ENCODE peak calls at places on chromosomes 3 and 15, in ten cellular contexts. I is suprapubic skin, G is lower lobe of right lung, E is cardiac muscle cell, O is colonic mucosa, L is psoas muscle, M is heart left ventricle, S is stomach, R is ascending aorta, N is transverse colon. F is an unnamed sample.

GRCh38 chr3:145648396-145648795 is 512.6 kb downstream of the PLOD2 start:
- DNase-seq in I (no peak), G (no peak), E (no peak), O (no peak), L (no peak), M (no peak), S (no peak), R (no peak), N (no peak), F (no peak)

GRCh38 chr3:143464850-143465249 is 345.3 kb downstream of the CHST2 start:
- DNase-seq in I (no peak), G (no peak), E (no peak), O (peak), L (peak), M (no peak), S (no peak), R (no peak), N (no peak), F (no peak)

GRCh38 chr3:197398301-197398878 is 100.0 kb upstream of the DLG1 start:
- DNase-seq in I (no peak), G (no peak), E (no peak), O (no peak), L (no peak), M (no peak), S (no peak), R (no peak), N (no peak), F (no peak)

GRCh38 chr3:19270471-19270870 is 122.2 kb downstream of the KCNH8 start:
- DNase-seq in I (no peak), G (no peak), E (no peak), O (no peak), L (no peak), M (no peak), S (no peak), R (no peak), N (no peak), F (no peak)

GRCh38 chr15:37095197-37095992 is 5.0 kb downstream of the MEIS2 start:
- DNase-seq in I (peak), G (no peak), E (no peak), O (no peak), L (peak), M (no peak), S (no peak), R (no peak), N (no peak), F (no peak)

GRCh38 chr3:189756651-189757078 is 125.5 kb downstream of the TP63 start:
- DNase-seq in I (no peak), G (no peak), E (no peak), O (no peak), L (no peak), M (no peak), S (no peak), R (no peak), N (no peak), F (no peak)

GRCh38 chr3:3821780-3822179 is 22.5 kb downstream of the LRRN1 start:
- DNase-seq in I (no peak), G (no peak), E (no peak), O (no peak), L (no peak), M (no peak), S (no peak), R (no peak), N (no peak), F (no peak)

GRCh38 chr3:32817561-32818430 is at the start of gene TRIM71:
- DNase-seq in I (no peak), G (no peak), E (no peak), O (no peak), L (no peak), M (no peak), S (no peak), R (no peak), N (no peak), F (no peak)

GRCh38 chr15:62067448-62068044 is 769 bp downstream of the C2CD4A start:
- DNase-seq in I (peak), G (peak), E (peak), O (peak), L (peak), M (peak), S (peak), R (no peak), N (peak), F (no peak)

GRCh38 chr3:188266581-188267274 is 112.8 kb downstream of the LPP start:
- DNase-seq in I (no peak), G (peak), E (peak), O (no peak), L (peak), M (no peak), S (peak), R (peak), N (peak), F (peak)

GRCh38 chr15:40452296-40453090 is 11.7 kb downstream of the BAHD1 start:
- DNase-seq in I (no peak), G (no peak), E (no peak), O (no peak), L (peak), M (no peak), S (no peak), R (no peak), N (no peak), F (no peak)

GRCh38 chr15:55221090-55222011 is 24.6 kb upstream of the RSL24D1 start:
- DNase-seq in I (no peak), G (no peak), E (peak), O (no peak), L (no peak), M (no peak), S (no peak), R (no peak), N (no peak), F (no peak)

GRCh38 chr15:32652178-32652577 is 10.7 kb downstream of the SCG5 start:
- DNase-seq in I (no peak), G (no peak), E (no peak), O (no peak), L (no peak), M (no peak), S (no peak), R (no peak), N (no peak), F (no peak)

GRCh38 chr3:69770219-69770618 is 31.0 kb downstream of the MITF start:
- DNase-seq in I (no peak), G (no peak), E (no peak), O (no peak), L (no peak), M (no peak), S (no peak), R (no peak), N (no peak), F (no peak)

GRCh38 chr3:195094211-195094921 is 176.6 kb downstream of the XXYLT1 start:
- DNase-seq in I (no peak), G (peak), E (no peak), O (no peak), L (peak), M (no peak), S (no peak), R (no peak), N (peak), F (no peak)

GRCh38 chr3:119697394-119697793 is 5.4 kb upstream of the CFAP91 start:
- DNase-seq in I (no peak), G (no peak), E (no peak), O (no peak), L (no peak), M (no peak), S (no peak), R (no peak), N (no peak), F (no peak)

GRCh38 chr3:183449391-183449790 is 21.0 kb upstream of the MCF2L2 start:
- DNase-seq in I (no peak), G (no peak), E (peak), O (no peak), L (no peak), M (no peak), S (no peak), R (no peak), N (no peak), F (no peak)

GRCh38 chr3:170717410-170718402 is 131.8 kb upstream of the SLC7A14 start:
- DNase-seq in I (no peak), G (peak), E (peak), O (no peak), L (no peak), M (no peak), S (no peak), R (no peak), N (no peak), F (no peak)

GRCh38 chr3:101807884-101808283 is 28.9 kb downstream of the NXPE3 start:
- DNase-seq in I (no peak), G (no peak), E (no peak), O (no peak), L (no peak), M (no peak), S (no peak), R (no peak), N (no peak), F (no peak)

GRCh38 chr3:139203752-139204151 is 140.1 kb upstream of the MRPS22 start:
- DNase-seq in I (no peak), G (no peak), E (no peak), O (no peak), L (no peak), M (no peak), S (no peak), R (no peak), N (no peak), F (no peak)

GRCh38 chr15:79101866-79102581 is 11.4 kb upstream of the RASGRF1 start:
- DNase-seq in I (no peak), G (no peak), E (peak), O (no peak), L (no peak), M (no peak), S (no peak), R (no peak), N (no peak), F (peak)

GRCh38 chr3:152376351-152377183 is 107.8 kb downstream of the MBNL1 start:
- DNase-seq in I (no peak), G (peak), E (peak), O (no peak), L (no peak), M (no peak), S (no peak), R (no peak), N (peak), F (no peak)

GRCh38 chr15:55694652-55695150 is 48.3 kb downstream of the PRTG start:
- DNase-seq in I (no peak), G (no peak), E (no peak), O (peak), L (no peak), M (no peak), S (no peak), R (no peak), N (no peak), F (no peak)

GRCh38 chr3:82807781-82808180 is 1046.3 kb upstream of the GBE1 start:
- DNase-seq in I (no peak), G (peak), E (no peak), O (no peak), L (no peak), M (no peak), S (no peak), R (no peak), N (no peak), F (no peak)

GRCh38 chr15:72835289-72835890 is 51.8 kb upstream of the ADPGK start:
- DNase-seq in I (no peak), G (no peak), E (peak), O (peak), L (no peak), M (no peak), S (no peak), R (no peak), N (peak), F (peak)

GRCh38 chr15:57041416-57041815 is 123.0 kb downstream of the TCF12 start:
- DNase-seq in I (no peak), G (no peak), E (no peak), O (no peak), L (no peak), M (no peak), S (no peak), R (no peak), N (no peak), F (no peak)

GRCh38 chr15:99164119-99164518 is 59.2 kb downstream of the SYNM start:
- DNase-seq in I (no peak), G (no peak), E (no peak), O (no peak), L (no peak), M (no peak), S (no peak), R (no peak), N (no peak), F (no peak)

GRCh38 chr15:55796321-55796965 is 53.5 kb upstream of the PRTG start:
- DNase-seq in I (no peak), G (no peak), E (peak), O (no peak), L (no peak), M (no peak), S (no peak), R (no peak), N (no peak), F (no peak)

GRCh38 chr3:49498655-49499054 is 28.6 kb downstream of the DAG1 start:
- DNase-seq in I (no peak), G (no peak), E (no peak), O (no peak), L (no peak), M (no peak), S (no peak), R (no peak), N (no peak), F (no peak)

GRCh38 chr3:48465531-48466378 is 19.2 kb downstream of the ATRIP start:
- DNase-seq in I (peak), G (peak), E (peak), O (peak), L (peak), M (peak), S (peak), R (peak), N (peak), F (peak)

GRCh38 chr15:67228286-67228685 is 26.2 kb downstream of the AAGAB start:
- DNase-seq in I (no peak), G (no peak), E (no peak), O (no peak), L (no peak), M (no peak), S (no peak), R (no peak), N (no peak), F (no peak)

GRCh38 chr3:46882377-46883015 is 5.0 kb downstream of the PTH1R start:
- DNase-seq in I (no peak), G (no peak), E (peak), O (no peak), L (no peak), M (no peak), S (no peak), R (no peak), N (no peak), F (no peak)

GRCh38 chr3:179973931-179974361 is 62.8 kb downstream of the PEX5L start:
- DNase-seq in I (no peak), G (no peak), E (no peak), O (no peak), L (no peak), M (no peak), S (no peak), R (no peak), N (no peak), F (no peak)

GRCh38 chr3:22748453-22748852 is 454.7 kb upstream of the UBE2E2 start:
- DNase-seq in I (no peak), G (no peak), E (no peak), O (no peak), L (no peak), M (no peak), S (no peak), R (no peak), N (no peak), F (no peak)

GRCh38 chr15:22831473-22831872 is 7.0 kb upstream of the NIPA2 start:
- DNase-seq in I (no peak), G (no peak), E (no peak), O (no peak), L (no peak), M (no peak), S (no peak), R (no peak), N (no peak), F (no peak)

GRCh38 chr3:81268526-81268925 is 492.9 kb downstream of the GBE1 start:
- DNase-seq in I (no peak), G (no peak), E (no peak), O (no peak), L (no peak), M (no peak), S (no peak), R (no peak), N (no peak), F (no peak)

GRCh38 chr3:52231502-52232278 is 6.2 kb upstream of the TLR9 start:
- DNase-seq in I (no peak), G (peak), E (peak), O (peak), L (peak), M (peak), S (peak), R (no peak), N (peak), F (peak)

DNA sequence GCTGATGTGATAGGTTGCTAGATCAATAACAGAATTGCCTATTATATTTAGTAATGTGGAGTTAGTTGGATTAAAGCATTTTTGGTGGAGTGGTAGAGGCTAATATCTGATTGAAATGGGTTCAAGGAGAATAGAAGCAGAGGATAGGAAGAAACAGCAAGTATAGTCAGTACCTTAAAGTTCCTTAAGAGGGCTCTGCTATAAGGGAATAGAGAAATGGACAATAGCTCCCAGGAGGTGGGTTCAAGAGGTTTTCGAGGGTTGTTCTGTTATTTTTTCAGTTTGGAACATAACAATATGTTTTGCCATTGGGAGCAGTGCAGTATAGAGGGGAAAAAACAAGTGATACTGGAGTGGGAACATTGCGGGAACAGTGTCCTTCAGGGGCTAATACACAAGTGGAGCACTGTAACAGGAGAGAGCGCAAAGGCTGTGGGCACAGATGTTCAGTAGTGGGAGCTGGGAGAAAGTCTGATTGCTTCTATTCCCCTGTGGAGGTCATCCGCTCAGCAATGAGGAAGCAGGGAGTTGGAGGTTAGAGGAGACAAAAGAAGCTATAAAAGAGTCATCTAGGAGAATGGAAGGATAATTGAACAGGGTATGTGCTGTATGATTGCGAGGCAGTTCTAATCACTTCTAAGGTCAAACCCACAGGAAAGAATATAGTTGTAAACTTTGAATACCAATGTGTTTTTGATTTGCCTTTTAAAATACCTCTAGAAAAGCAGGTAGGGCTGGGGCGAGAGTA is 3.3 kb downstream of the MRPS11 start:
- DNase-seq in I (no peak), G (no peak), E (no peak), O (no peak), L (no peak), M (no peak), S (no peak), R (no peak), N (no peak), F (no peak)
- TF ChIP-seq CTCF in I (no peak), G (no peak), E (no peak), O (no peak), L (no peak), M (no peak), S (no peak), R (no peak), N (no peak), F (no peak)

GRCh38 chr3:58434511-58434910 is 879 bp upstream of the PDHB start:
- DNase-seq in I (no peak), G (no peak), E (no peak), O (no peak), L (no peak), M (no peak), S (no peak), R (no peak), N (no peak), F (no peak)
- H3K27ac ChIP-seq in I (peak), G (peak), E (peak), O (peak), L (peak), M (peak), S (peak), R (peak), N (peak), F (peak)

GRCh38 chr3:67015702-67016500 is 17.8 kb downstream of the KBTBD8 start:
- DNase-seq in I (no peak), G (no peak), E (peak), O (no peak), L (no peak), M (no peak), S (no peak), R (no peak), N (no peak), F (no peak)
- H3K4me3 ChIP-seq in I (no peak), G (no peak), E (peak), O (no peak), L (no peak), M (no peak), S (no peak), R (no peak), N (no peak), F (no peak)

GRCh38 chr15:92902020-92902419 is 1.9 kb downstream of the CHD2 start:
- DNase-seq in I (no peak), G (no peak), E (peak), O (no peak), L (no peak), M (no peak), S (no peak), R (no peak), N (no peak), F (no peak)

GRCh38 chr15:92901053-92901761 is 1.1 kb downstream of the CHD2 start:
- DNase-seq in I (no peak), G (no peak), E (peak), O (no peak), L (no peak), M (no peak), S (no peak), R (no peak), N (no peak), F (no peak)

GRCh38 chr15:92900712-92901052 is 558 bp downstream of the CHD2 start:
- DNase-seq in I (no peak), G (no peak), E (no peak), O (no peak), L (no peak), M (no peak), S (no peak), R (no peak), N (no peak), F (no peak)

GRCh38 chr15:92898988-92899909 is 875 bp upstream of the CHD2 start:
- DNase-seq in I (no peak), G (no peak), E (no peak), O (no peak), L (no peak), M (no peak), S (no peak), R (no peak), N (no peak), F (no peak)

DNA sequence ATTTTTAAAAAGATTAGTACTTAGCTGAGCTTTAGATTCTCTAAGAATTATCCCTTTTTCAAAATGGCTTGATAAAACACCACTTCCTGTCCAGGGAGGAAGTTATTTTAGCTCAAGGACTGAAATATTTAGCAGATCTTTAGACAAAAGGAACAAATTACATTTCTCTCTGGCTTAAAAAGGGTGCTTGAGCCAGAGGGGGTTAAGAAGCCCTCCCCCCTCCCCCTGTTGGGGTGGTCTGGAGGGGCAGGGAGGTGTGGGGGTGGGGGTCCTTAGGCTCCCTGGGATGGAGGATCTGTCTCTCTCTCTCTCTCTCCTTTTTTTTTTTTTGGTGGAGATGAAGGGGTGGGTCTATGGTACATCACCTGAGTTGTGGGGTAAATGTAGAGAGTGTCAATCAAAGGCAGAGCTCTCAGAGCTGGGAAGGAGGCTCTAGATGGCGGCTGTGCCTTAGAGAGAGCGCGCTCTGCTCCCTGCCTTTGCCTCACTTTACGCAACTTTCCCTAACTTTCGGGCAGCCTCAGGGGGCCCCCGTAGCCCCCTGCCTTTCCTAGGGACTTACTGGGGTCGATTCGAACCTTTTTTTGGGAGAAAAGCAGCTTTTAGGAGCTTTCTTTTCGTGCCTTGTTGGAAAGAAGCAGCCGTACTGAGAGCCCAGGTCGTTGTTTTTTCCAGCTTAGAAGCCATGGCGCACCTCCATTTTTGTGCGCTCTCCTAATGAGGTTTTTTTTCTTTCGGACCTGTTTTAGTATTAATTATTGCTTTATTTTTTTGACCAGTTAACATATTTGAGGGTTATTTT is at the start of gene CHD2:
- DNase-seq in I (no peak), G (peak), E (peak), O (peak), L (peak), M (peak), S (peak), R (no peak), N (peak), F (peak)
- TF ChIP-seq CTCF in I (no peak), G (no peak), E (no peak), O (no peak), L (no peak), M (no peak), S (no peak), R (no peak), N (no peak), F (no peak)

F was measured in coronary artery.